ENCODE peak calls at places on chromosomes 13 and 19, in four cellular contexts. G is K562, L is GM12878, B is GM12891. E is an unnamed sample.

GRCh38 chr19:33242911-33243310 is 17.3 kb upstream of the SLC7A10 start:
- DNase-seq in G (no peak), B (no peak), L (no peak), E (no peak)

GRCh38 chr19:23906835-23907234 is 7.9 kb upstream of the ZNF726 start:
- DNase-seq in G (no peak), L (no peak), B (no peak), E (no peak)

GRCh38 chr13:27774651-27775050 is 17.6 kb upstream of the GSX1 start:
- DNase-seq in L (no peak), G (no peak), B (no peak), E (no peak)

GRCh38 chr13:75480691-75481175 is 1.2 kb downstream of the TBC1D4 start:
- DNase-seq in B (peak), L (no peak), G (peak), E (no peak)

GRCh38 chr13:54018485-54018884 is 989.9 kb downstream of the OLFM4 start:
- DNase-seq in G (no peak), L (no peak), B (no peak), E (no peak)

GRCh38 chr19:15437355-15438123 is 12.2 kb downstream of the WIZ start:
- DNase-seq in G (no peak), L (no peak), B (no peak), E (no peak)

GRCh38 chr13:76043882-76044281 is 407.8 kb downstream of the LMO7 start:
- DNase-seq in G (no peak), B (no peak), L (no peak), E (no peak)

GRCh38 chr19:12868540-12869112 is 12.6 kb downstream of the DNASE2 start:
- DNase-seq in G (peak), B (peak), L (no peak), E (no peak)

GRCh38 chr19:1227655-1228054 is 10.2 kb downstream of the CBARP start:
- DNase-seq in B (no peak), G (peak), L (no peak), E (no peak)

GRCh38 chr13:62838891-62839290 is 1423.2 kb upstream of the PCDH20 start:
- DNase-seq in B (no peak), G (no peak), L (no peak), E (no peak)

GRCh38 chr19:6947745-6948144 is 60.4 kb downstream of the ADGRE1 start:
- DNase-seq in B (peak), G (no peak), L (peak), E (peak)

GRCh38 chr13:67390462-67391093 is 160.4 kb upstream of the PCDH9 start:
- DNase-seq in L (no peak), G (no peak), B (no peak), E (no peak)

GRCh38 chr19:33379151-33379829 is 5.8 kb downstream of the CEBPG start:
- DNase-seq in L (no peak), G (no peak), B (no peak), E (no peak)

GRCh38 chr19:46350029-46350757 is 3.3 kb downstream of the PPP5C start:
- DNase-seq in B (no peak), G (peak), L (no peak), E (no peak)

GRCh38 chr19:29798783-29799182 is 13.0 kb upstream of the CCNE1 start:
- DNase-seq in G (no peak), B (no peak), L (no peak), E (no peak)

GRCh38 chr13:113532156-113532806 is 41.8 kb upstream of the DCUN1D2 start:
- DNase-seq in G (no peak), B (no peak), L (no peak), E (no peak)

GRCh38 chr19:54153731-54154326 is 5.7 kb downstream of the LENG1 start:
- DNase-seq in G (no peak), B (no peak), L (no peak), E (no peak)

GRCh38 chr13:75101997-75102720 is 379.8 kb downstream of the TBC1D4 start:
- DNase-seq in B (no peak), G (no peak), L (no peak), E (no peak)

GRCh38 chr13:25215253-25215575 is 43.1 kb upstream of the AMER2 start:
- DNase-seq in L (no peak), G (no peak), B (no peak), E (no peak)

GRCh38 chr13:43802511-43802910 is 15.7 kb upstream of the ENOX1 start:
- DNase-seq in B (no peak), L (no peak), G (no peak), E (no peak)

GRCh38 chr13:35832551-35832950 is 298.6 kb downstream of the DCLK1 start:
- DNase-seq in G (no peak), B (no peak), L (no peak), E (no peak)

GRCh38 chr13:114128624-114129522 is 3.5 kb downstream of the RASA3 start:
- DNase-seq in B (peak), G (peak), L (peak), E (peak)

GRCh38 chr13:30156826-30157615 is 150.3 kb downstream of the KATNAL1 start:
- DNase-seq in B (no peak), G (no peak), L (no peak), E (no peak)

GRCh38 chr13:110304256-110304655 is 2.7 kb downstream of the COL4A1 start:
- DNase-seq in B (no peak), L (no peak), G (no peak), E (no peak)

GRCh38 chr13:37651891-37652290 is 53.3 kb upstream of the POSTN start:
- DNase-seq in G (no peak), B (no peak), L (no peak), E (no peak)

GRCh38 chr13:37652596-37652995 is 54.0 kb upstream of the POSTN start:
- DNase-seq in B (no peak), G (no peak), L (no peak), E (no peak)

GRCh38 chr13:37651371-37651770 is 52.8 kb upstream of the POSTN start:
- DNase-seq in B (no peak), L (no peak), G (no peak), E (no peak)

GRCh38 chr13:37657134-37657533 is 58.6 kb upstream of the POSTN start:
- DNase-seq in G (no peak), L (no peak), B (no peak), E (no peak)

DNA sequence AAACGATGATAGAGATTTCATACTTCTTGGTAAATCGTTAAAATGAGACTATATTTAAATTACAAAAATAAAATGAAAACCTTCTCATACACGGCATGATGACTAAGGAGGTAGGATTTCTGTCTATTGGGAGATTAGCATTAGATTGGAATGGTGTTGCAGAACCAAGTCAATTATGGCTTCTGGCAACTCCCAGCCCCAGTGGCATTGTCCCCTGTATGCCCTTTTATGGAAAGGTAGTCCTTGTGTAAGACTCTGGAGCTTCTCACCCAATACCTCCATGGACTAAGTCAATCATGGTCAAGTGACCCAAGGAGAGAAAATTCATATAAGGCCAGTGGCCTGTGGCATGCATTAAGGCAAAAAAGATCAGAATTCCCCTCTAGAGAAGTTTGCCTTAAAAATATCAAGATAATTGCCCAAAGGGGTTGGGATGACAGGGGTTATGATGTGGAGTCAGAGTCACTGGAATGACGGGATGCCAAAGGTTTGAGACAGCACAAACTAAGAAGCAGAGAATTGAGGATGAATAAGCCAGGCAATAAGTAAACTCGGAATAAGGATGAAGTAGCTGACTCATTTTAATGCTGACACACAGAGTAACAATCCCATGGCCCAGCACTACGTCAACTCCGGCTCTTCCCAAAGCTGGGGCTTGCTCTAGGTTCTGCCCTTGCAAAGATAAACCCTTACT is 57.8 kb upstream of the POSTN start:
- DNase-seq in G (no peak), L (no peak), B (no peak), E (no peak)
- TF ChIP-seq SPI1 in G (no peak), L (no peak), B (no peak), E (no peak)

GRCh38 chr19:4327252-4327876 is 11.3 kb downstream of the STAP2 start:
- DNase-seq in L (no peak), B (no peak), G (peak), E (peak)

GRCh38 chr19:4329858-4330257 is 8.8 kb downstream of the STAP2 start:
- DNase-seq in G (no peak), B (no peak), L (no peak), E (no peak)

GRCh38 chr19:4327877-4328242 is 10.8 kb downstream of the STAP2 start:
- DNase-seq in G (no peak), B (no peak), L (no peak), E (no peak)

GRCh38 chr19:4326837-4327251 is 11.8 kb downstream of the STAP2 start:
- DNase-seq in L (no peak), B (no peak), G (peak), E (no peak)

DNA sequence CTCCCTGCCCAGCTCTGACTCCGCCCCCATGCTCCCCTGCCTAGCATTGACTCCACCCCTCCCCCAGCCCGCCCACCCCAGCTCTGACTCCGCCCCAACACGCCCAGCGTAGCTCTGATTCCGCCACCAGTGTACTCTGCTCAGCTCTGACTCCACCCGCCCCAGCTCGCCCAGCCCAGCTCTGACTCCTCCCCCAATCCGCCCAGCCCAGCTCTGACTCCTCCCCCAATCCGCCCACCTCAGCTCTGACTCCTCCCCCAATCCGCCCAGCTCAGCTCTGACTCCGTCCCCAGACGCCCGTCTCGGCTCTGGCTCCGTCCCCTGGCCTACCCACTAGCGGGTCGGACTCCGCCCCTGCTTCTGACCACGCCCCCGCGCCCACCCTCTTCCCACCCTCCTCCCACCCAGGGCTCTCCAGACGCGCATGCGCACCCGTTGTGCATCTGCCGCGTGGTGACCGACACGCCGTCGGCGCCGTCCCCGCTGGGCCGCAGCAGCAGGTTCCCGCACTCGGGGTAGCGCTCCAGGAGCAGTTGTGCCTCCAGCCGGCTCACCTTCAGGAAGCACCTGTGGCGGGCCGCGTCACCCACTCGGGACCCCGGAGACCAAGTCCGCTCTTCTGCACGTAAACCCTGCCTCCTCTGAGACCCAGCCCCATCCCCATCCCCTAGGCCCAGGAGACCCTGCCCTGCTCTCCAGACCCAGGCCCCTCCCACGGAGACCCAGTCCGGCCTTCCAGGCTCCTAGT is 10.2 kb downstream of the STAP2 start:
- DNase-seq in B (peak), L (peak), G (peak), E (peak)
- TF ChIP-seq SPI1 in B (no peak), L (no peak), G (peak), E (no peak)

GRCh38 chr13:80339578-80339840 is 1.4 kb downstream of the SPRY2 start:
- DNase-seq in L (no peak), G (no peak), B (no peak), E (no peak)
- TF ChIP-seq SPI1 in L (no peak), G (no peak), B (no peak), E (no peak)

DNA sequence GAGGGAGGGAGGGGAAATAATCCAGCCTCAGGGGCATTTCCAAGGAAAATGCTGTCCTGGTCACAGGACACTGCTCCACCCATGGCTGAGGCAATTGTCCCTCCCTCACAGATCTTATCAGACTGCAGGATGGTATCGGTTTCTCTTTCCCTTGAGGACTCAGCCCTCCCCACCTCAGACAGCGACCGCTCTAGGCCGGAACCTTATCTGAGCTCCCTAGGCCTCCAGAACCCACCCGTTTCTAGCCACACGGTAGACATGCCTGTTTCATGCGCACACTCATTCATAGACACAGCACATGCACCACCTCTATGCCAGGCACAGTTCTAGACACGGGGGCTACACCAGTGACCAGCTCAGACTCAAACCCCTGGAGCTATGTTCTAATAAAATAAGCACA is 10.1 kb upstream of the IZUMO2 start:
- DNase-seq in B (no peak), G (no peak), L (peak), E (no peak)
- TF ChIP-seq SPI1 in B (no peak), G (no peak), L (no peak), E (no peak)

GRCh38 chr19:42985588-42985987 is 40.7 kb downstream of the PSG11 start:
- DNase-seq in B (no peak), G (no peak), L (no peak), E (no peak)

GRCh38 chr19:42989851-42990250 is 36.4 kb downstream of the PSG11 start:
- DNase-seq in G (no peak), B (no peak), L (no peak), E (no peak)
- TF ChIP-seq SPI1 in G (no peak), B (no peak), L (no peak), E (no peak)

GRCh38 chr19:27654266-27654990 is 1558.5 kb downstream of the UQCRFS1 start:
- DNase-seq in B (no peak), L (no peak), G (no peak), E (no peak)
- TF ChIP-seq SPI1 in B (no peak), L (no peak), G (no peak), E (no peak)

DNA sequence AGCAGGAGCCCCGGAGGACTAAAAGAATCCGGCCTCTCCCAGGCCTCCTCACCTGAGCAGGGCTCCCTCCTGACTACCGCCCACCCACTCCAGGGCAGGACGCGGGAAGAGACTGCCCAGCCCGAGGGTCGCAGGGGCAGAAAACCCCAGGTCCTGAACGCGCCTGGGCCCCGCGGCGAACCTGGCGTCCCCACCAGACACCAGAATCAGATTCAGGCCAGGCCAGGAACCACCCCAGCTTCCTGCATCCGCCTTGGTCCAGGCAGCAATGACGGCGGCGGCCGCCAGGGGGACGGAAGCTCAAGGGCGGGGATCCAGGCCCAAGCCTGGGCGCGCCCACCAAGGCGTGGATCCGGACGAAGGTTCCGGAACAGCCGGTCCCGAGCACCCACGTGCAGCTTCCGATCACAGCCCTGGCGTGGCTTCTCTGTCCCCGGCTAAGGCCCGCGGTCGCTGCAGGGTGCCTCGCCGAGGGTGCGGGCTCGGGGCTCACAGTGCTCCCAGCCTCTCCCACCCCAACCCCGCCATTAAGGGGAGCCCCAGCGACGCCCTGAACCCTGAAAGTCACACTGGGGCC is 3.6 kb downstream of the LGALS7 start:
- DNase-seq in L (no peak), B (peak), G (peak), E (peak)
- TF ChIP-seq SPI1 in L (no peak), B (no peak), G (no peak), E (no peak)

GRCh38 chr13:41407380-41407779 is 50.0 kb upstream of the RGCC start:
- DNase-seq in G (no peak), L (no peak), B (no peak), E (no peak)
- TF ChIP-seq SPI1 in G (no peak), L (no peak), B (no peak), E (no peak)